ENCODE peak calls at places on chromosomes 11 and 22, in six cellular contexts. O is SK-N-SH; Q is transverse colon; T is CD4-positive, CD25-positive, alpha-beta regulatory T cell; X is thyroid gland; R is A549. E is an unnamed sample.

GRCh38 chr11:130992788-130993187 is 76.5 kb upstream of the SNX19 start:
- DNase-seq in R (no peak), O (no peak), Q (no peak), T (no peak), X (peak), E (no peak)

GRCh38 chr22:42914511-42915076 is 57.5 kb upstream of the ARFGAP3 start:
- DNase-seq in X (no peak), Q (no peak), O (no peak), T (no peak), R (no peak), E (no peak)

GRCh38 chr22:31119026-31119717 is 3.6 kb upstream of the INPP5J start:
- DNase-seq in O (no peak), Q (no peak), T (no peak), R (no peak), X (peak), E (no peak)

GRCh38 chr22:43391306-43391705 is 20.5 kb upstream of the MPPED1 start:
- DNase-seq in T (no peak), O (no peak), R (no peak), Q (no peak), X (no peak), E (no peak)

GRCh38 chr11:93169143-93169542 is 28.6 kb downstream of the SLC36A4 start:
- DNase-seq in X (no peak), R (no peak), O (no peak), Q (no peak), T (no peak), E (no peak)

GRCh38 chr11:38476808-38477565 is 1879.0 kb upstream of the RAG2 start:
- DNase-seq in T (no peak), Q (no peak), X (no peak), O (no peak), R (no peak), E (no peak)

GRCh38 chr11:46669606-46670243 is 30.7 kb downstream of the ARHGAP1 start:
- DNase-seq in R (peak), T (no peak), O (peak), X (no peak), Q (no peak), E (no peak)

GRCh38 chr11:28459912-28460311 is 351.7 kb downstream of the METTL15 start:
- DNase-seq in T (no peak), Q (no peak), R (no peak), X (no peak), O (no peak), E (no peak)

GRCh38 chr22:49930128-49930527 is 11.7 kb downstream of the CRELD2 start:
- DNase-seq in R (no peak), T (no peak), X (peak), Q (no peak), O (no peak), E (no peak)

GRCh38 chr11:117874253-117874909 is 2.1 kb downstream of the FXYD6 start:
- DNase-seq in O (no peak), Q (no peak), X (no peak), R (no peak), T (no peak), E (no peak)

GRCh38 chr11:129655247-129655832 is 160.3 kb upstream of the TMEM45B start:
- DNase-seq in O (no peak), R (no peak), Q (no peak), T (no peak), X (no peak), E (no peak)

GRCh38 chr22:16658068-16658467 is 65.5 kb upstream of the CCT8L2 start:
- DNase-seq in X (no peak), O (no peak), R (no peak), Q (no peak), T (no peak), E (no peak)

GRCh38 chr11:111351374-111352081 is 27.5 kb downstream of the POU2AF1 start:
- DNase-seq in R (no peak), X (no peak), T (no peak), Q (no peak), O (no peak), E (no peak)

GRCh38 chr11:19978668-19979518 is 181.4 kb downstream of the DBX1 start:
- DNase-seq in T (no peak), Q (no peak), R (peak), O (no peak), X (peak), E (no peak)

GRCh38 chr11:111560785-111561184 is 20.3 kb downstream of the LAYN start:
- DNase-seq in T (no peak), O (no peak), X (no peak), R (no peak), Q (no peak), E (no peak)

GRCh38 chr11:94740975-94741707 is 27.0 kb upstream of the AMOTL1 start:
- DNase-seq in O (peak), T (no peak), R (peak), Q (no peak), X (peak), E (no peak)

GRCh38 chr11:66388746-66389386 is 17.3 kb upstream of the SLC29A2 start:
- DNase-seq in R (peak), O (peak), X (peak), T (peak), Q (peak), E (peak)

GRCh38 chr11:116379185-116379828 is 393.5 kb downstream of the BUD13 start:
- DNase-seq in R (no peak), Q (peak), T (no peak), X (peak), O (no peak), E (no peak)

GRCh38 chr11:65489706-65490310 is 9.0 kb upstream of the MALAT1 start:
- DNase-seq in O (no peak), R (peak), Q (peak), T (no peak), X (peak), E (no peak)

GRCh38 chr11:1564535-1565172 is 7.4 kb downstream of the DUSP8 start:
- DNase-seq in Q (peak), T (no peak), X (no peak), O (peak), R (peak), E (no peak)

GRCh38 chr11:46352063-46352841 is 5.0 kb downstream of the DGKZ start:
- DNase-seq in Q (peak), T (peak), O (peak), R (peak), X (no peak), E (peak)

GRCh38 chr11:36447947-36448346 is 62.1 kb downstream of the TRAF6 start:
- DNase-seq in T (no peak), R (no peak), X (peak), O (no peak), Q (no peak), E (no peak)

GRCh38 chr11:118304809-118305248 is 299 bp downstream of the CD3E start:
- DNase-seq in T (peak), O (no peak), Q (no peak), X (no peak), R (no peak), E (no peak)

GRCh38 chr11:65571420-65571819 is 918 bp upstream of the FAM89B start:
- DNase-seq in X (no peak), O (no peak), T (no peak), R (no peak), Q (peak), E (no peak)

GRCh38 chr11:20357150-20357549 is 6.4 kb upstream of the HTATIP2 start:
- DNase-seq in O (no peak), X (no peak), T (no peak), Q (no peak), R (no peak), E (no peak)

GRCh38 chr11:30586251-30587144 is at the start of gene MPPED2:
- DNase-seq in Q (peak), R (peak), O (peak), X (peak), T (no peak), E (no peak)

GRCh38 chr11:30583505-30584280 is 2.5 kb downstream of the MPPED2 start:
- DNase-seq in O (peak), Q (peak), R (no peak), T (no peak), X (peak), E (no peak)

GRCh38 chr11:30581646-30582045 is 4.5 kb downstream of the MPPED2 start:
- DNase-seq in O (no peak), X (no peak), T (no peak), R (no peak), Q (no peak), E (no peak)

GRCh38 chr11:30585067-30585891 is 874 bp downstream of the MPPED2 start:
- DNase-seq in R (no peak), X (peak), Q (no peak), T (no peak), O (peak), E (no peak)

DNA sequence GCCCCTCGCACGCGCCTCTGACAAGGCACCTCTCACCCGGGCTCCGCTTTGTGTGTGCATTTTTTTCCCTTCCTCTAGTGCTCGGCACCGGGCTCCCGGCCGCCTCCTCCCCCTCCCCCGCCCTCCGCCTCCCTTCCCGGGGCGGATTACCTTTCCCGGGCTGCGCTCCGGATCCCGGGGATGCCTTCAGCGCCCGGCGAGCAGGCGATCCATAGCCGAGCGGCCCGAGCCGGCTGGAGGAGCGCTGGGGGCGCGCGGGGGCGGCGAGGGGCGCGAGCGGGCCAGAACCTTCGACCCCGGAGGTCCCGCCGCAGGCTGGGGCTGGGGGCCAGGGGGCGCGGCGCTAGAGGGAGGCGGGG is 282 bp downstream of the MPPED2 start:
- DNase-seq in X (peak), R (no peak), O (peak), Q (peak), T (no peak), E (no peak)
- H3K27ac ChIP-seq in X (peak), R (peak), O (no peak), Q (peak), T (no peak), E (no peak)

DNA sequence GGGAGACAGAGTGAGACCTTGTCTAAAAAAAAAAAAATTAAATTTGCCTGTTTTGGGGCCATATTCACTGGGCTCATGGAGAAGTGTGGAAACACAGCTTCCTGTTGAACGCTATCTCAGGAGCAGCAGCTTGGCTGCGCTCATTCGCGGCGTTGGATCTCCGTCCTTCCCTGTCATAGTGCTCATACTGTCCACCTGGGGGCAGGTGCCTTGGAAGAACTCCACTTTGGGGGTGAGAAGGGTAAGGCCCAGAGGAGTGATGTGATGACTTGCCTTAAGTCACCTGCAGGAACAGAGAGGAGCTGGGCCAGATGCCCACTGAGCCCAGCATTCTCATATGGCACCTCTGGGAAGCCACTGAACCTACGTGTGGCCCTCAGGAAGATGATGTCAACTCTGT is 82.8 kb downstream of the CABIN1 start:
- DNase-seq in X (no peak), O (no peak), T (no peak), R (peak), Q (no peak), E (no peak)
- H3K27ac ChIP-seq in X (no peak), O (no peak), T (no peak), R (no peak), Q (no peak), E (no peak)

DNA sequence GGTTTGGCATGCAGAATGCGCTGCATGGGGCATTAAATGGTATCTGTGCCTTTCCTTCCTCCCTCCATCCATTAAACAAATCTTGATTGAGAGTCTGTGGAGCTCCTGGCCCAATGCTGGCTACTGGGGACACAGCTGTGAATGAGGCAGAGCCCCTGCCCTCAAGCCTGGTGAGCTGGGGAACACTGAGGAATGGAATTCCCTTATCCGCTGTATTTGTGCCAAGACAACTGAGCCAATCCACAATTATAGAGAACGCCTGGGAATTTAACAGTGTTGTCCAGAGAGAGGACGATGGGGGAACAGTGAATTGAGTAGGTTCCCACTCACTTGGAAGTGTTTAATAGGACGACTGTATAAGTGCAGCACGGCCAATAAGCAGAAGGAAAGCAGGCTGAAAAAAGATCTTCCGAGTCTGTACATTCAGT is 296.0 kb downstream of the MIAT start:
- DNase-seq in O (peak), T (no peak), X (no peak), R (no peak), Q (no peak), E (no peak)
- H3K27ac ChIP-seq in O (no peak), T (no peak), X (no peak), R (no peak), Q (no peak), E (no peak)

GRCh38 chr22:17769013-17769715 is 5.1 kb downstream of the BID start:
- DNase-seq in R (no peak), O (no peak), Q (no peak), X (no peak), T (no peak), E (no peak)
- H3K27ac ChIP-seq in R (no peak), O (no peak), Q (no peak), X (no peak), T (no peak), E (no peak)

GRCh38 chr11:10886652-10887250 is 28.9 kb upstream of the ZBED5 start:
- DNase-seq in T (no peak), X (no peak), Q (no peak), O (no peak), R (no peak), E (no peak)
- H3K27ac ChIP-seq in T (no peak), X (no peak), Q (peak), O (peak), R (peak), E (no peak)

DNA sequence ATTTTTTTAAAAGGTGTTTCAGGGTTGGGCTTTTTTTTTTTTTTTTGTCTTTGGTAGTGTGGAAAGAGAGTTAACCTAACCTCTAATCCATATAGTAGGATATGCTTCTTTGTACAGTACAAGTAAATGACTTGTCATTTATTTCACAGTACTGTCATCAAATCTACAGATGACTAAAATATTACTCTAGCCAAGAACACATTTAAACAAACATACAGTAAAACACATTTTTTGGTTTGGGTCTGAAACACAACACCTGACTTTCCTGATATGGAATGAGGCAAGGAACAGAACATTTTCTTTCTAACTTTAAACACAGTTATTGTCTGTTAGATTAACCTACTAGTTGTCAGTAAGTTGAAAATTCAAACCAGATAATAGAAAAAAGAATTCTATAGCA is 68.1 kb downstream of the IMMP1L start:
- DNase-seq in O (no peak), R (no peak), T (no peak), X (no peak), Q (no peak), E (no peak)
- H3K27ac ChIP-seq in O (no peak), R (no peak), T (no peak), X (no peak), Q (no peak), E (no peak)